ENCODE peak calls at places on chromosomes 11 and 22, in five cellular contexts. P, T, C, W and I are unnamed samples.

GRCh38 chr11:118252688-118253087 is 523 bp upstream of the MPZL3 start:
- DNase-seq in P (no peak), T (no peak), C (no peak), W (no peak), I (no peak)

GRCh38 chr11:120207517-120207916 is 3.3 kb upstream of the OAF start:
- DNase-seq in P (no peak), T (no peak), C (no peak), W (no peak), I (no peak)

GRCh38 chr11:131246589-131247164 is 123.7 kb upstream of the NTM start:
- DNase-seq in P (no peak), T (no peak), C (peak), W (no peak), I (no peak)

GRCh38 chr11:99370557-99371200 is 349.9 kb downstream of the CNTN5 start:
- DNase-seq in P (no peak), T (peak), C (no peak), W (no peak), I (peak)

GRCh38 chr22:42876041-42876440 is 19.0 kb upstream of the ARFGAP3 start:
- DNase-seq in P (no peak), T (no peak), C (no peak), W (no peak), I (no peak)

GRCh38 chr11:8335186-8335585 is 71.5 kb upstream of the LMO1 start:
- DNase-seq in P (no peak), T (no peak), C (no peak), W (no peak), I (no peak)

GRCh38 chr11:18692941-18693760 is 5.4 kb upstream of the TMEM86A start:
- DNase-seq in P (no peak), T (no peak), C (peak), W (no peak), I (no peak)

GRCh38 chr11:107799245-107799859 is 59.2 kb downstream of the SLC35F2 start:
- DNase-seq in P (peak), T (peak), C (peak), W (peak), I (peak)

GRCh38 chr11:123302751-123303195 is 107.7 kb upstream of the CLMP start:
- DNase-seq in P (no peak), T (peak), C (no peak), W (no peak), I (peak)

GRCh38 chr22:42185915-42186439 is 55.4 kb upstream of the CYP2D6 start:
- DNase-seq in P (no peak), T (no peak), C (no peak), W (no peak), I (no peak)

GRCh38 chr11:6828103-6828502 is 17.4 kb upstream of the OR10A5 start:
- DNase-seq in P (no peak), T (no peak), C (no peak), W (no peak), I (no peak)

GRCh38 chr22:22618448-22618847 is 26.0 kb upstream of the GGTLC2 start:
- DNase-seq in P (no peak), T (no peak), C (peak), W (no peak), I (no peak)

GRCh38 chr22:32804036-32804435 is 2.5 kb downstream of the TIMP3 start:
- DNase-seq in P (no peak), T (peak), C (no peak), W (no peak), I (no peak)

GRCh38 chr11:81658722-81659121 is 1074.9 kb downstream of the FAM181B start:
- DNase-seq in P (no peak), T (peak), C (no peak), W (peak), I (peak)

GRCh38 chr11:114196994-114197702 is 99.1 kb upstream of the NNMT start:
- DNase-seq in P (peak), T (no peak), C (no peak), W (no peak), I (no peak)

GRCh38 chr11:66985508-66986177 is 10.5 kb downstream of the C11orf86 start:
- DNase-seq in P (no peak), T (no peak), C (no peak), W (no peak), I (no peak)

GRCh38 chr11:95850137-95850536 is 59.8 kb downstream of the CEP57 start:
- DNase-seq in P (no peak), T (peak), C (no peak), W (no peak), I (no peak)

GRCh38 chr11:20966489-20966888 is 297.1 kb downstream of the NELL1 start:
- DNase-seq in P (no peak), T (no peak), C (no peak), W (no peak), I (no peak)

GRCh38 chr22:41512421-41513194 is 31.7 kb downstream of the POLR3H start:
- DNase-seq in P (no peak), T (peak), C (peak), W (peak), I (peak)

GRCh38 chr11:117584056-117584830 is 212.8 kb downstream of the DSCAML1 start:
- DNase-seq in P (peak), T (peak), C (no peak), W (no peak), I (peak)

GRCh38 chr11:29527391-29527936 is 489.4 kb downstream of the KCNA4 start:
- DNase-seq in P (no peak), T (peak), C (no peak), W (peak), I (no peak)

GRCh38 chr22:37748659-37749058 is 51.8 kb downstream of the TRIOBP start:
- DNase-seq in P (no peak), T (no peak), C (no peak), W (no peak), I (no peak)

GRCh38 chr22:37751449-37752188 is 54.8 kb downstream of the TRIOBP start:
- DNase-seq in P (no peak), T (no peak), C (no peak), W (no peak), I (no peak)

GRCh38 chr22:37750596-37751162 is 53.8 kb downstream of the TRIOBP start:
- DNase-seq in P (no peak), T (no peak), C (no peak), W (no peak), I (no peak)

GRCh38 chr22:37749223-37749622 is 52.4 kb downstream of the TRIOBP start:
- DNase-seq in P (no peak), T (no peak), C (no peak), W (no peak), I (no peak)

DNA sequence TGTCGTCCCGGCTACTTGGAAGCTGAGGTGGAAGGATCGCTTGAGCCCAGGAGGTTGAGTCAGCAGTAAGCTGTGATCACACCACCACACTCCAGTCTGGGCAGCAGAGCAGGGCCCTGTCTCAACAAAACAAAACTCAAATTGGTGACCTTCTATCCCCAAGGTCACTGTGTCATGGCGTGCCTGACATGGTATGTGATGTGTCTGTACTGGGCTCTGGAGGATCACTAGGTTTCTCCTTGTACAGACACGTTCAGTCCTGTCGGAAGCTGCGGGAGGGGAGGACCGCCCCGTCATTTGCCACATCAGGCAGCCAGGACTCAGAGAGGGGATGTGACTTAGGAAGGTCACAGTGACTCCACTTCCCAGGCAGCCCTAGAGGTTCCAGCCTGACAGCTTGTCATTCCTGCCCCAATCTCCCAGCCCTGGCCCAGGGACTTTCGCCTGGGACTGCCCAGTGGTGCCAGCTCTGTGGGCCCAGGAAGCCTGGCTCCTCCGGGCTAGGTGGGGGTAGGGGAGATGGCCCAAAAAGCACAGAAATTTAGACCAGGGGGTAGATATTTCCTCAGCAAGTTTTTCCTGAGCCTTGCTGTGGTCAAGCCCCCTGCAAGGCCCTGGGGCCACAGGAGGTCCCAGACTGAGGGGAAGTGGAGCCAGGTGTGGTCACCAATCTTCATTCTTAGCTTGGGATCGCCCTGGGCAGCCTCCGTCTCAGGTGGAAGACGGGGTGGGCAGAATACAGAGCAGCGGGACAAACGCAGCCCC is 53.2 kb downstream of the TRIOBP start:
- DNase-seq in P (no peak), T (peak), C (no peak), W (no peak), I (no peak)
- TF ChIP-seq POLR2A in P (no peak), T (no peak), C (no peak), W (no peak), I (no peak)

GRCh38 chr11:64306563-64306875 is 1.2 kb downstream of the ESRRA start:
- DNase-seq in P (no peak), T (no peak), C (no peak), W (no peak), I (no peak)
- TF ChIP-seq POLR2A in P (no peak), T (no peak), C (no peak), W (no peak), I (no peak)

GRCh38 chr11:68213555-68214172 is 568 bp upstream of the KMT5B start:
- DNase-seq in P (peak), T (peak), C (peak), W (peak), I (peak)
- TF ChIP-seq POLR2A in P (peak), T (peak), C (peak), W (peak), I (peak)

GRCh38 chr11:32435947-32436750 is 810 bp upstream of the WT1 start:
- DNase-seq in P (no peak), T (no peak), C (no peak), W (no peak), I (no peak)

GRCh38 chr11:32434387-32435151 is 770 bp downstream of the WT1 start:
- DNase-seq in P (no peak), T (no peak), C (peak), W (peak), I (peak)

GRCh38 chr11:32436751-32437405 is 1.5 kb upstream of the WT1 start:
- DNase-seq in P (no peak), T (no peak), C (no peak), W (no peak), I (no peak)

GRCh38 chr11:32435152-32435480 is 223 bp downstream of the WT1 start:
- DNase-seq in P (no peak), T (no peak), C (no peak), W (peak), I (no peak)

GRCh38 chr11:32435511-32435946 is at the start of gene WT1:
- DNase-seq in P (no peak), T (no peak), C (peak), W (peak), I (peak)
- TF ChIP-seq POLR2A in P (no peak), T (no peak), C (peak), W (peak), I (peak)

DNA sequence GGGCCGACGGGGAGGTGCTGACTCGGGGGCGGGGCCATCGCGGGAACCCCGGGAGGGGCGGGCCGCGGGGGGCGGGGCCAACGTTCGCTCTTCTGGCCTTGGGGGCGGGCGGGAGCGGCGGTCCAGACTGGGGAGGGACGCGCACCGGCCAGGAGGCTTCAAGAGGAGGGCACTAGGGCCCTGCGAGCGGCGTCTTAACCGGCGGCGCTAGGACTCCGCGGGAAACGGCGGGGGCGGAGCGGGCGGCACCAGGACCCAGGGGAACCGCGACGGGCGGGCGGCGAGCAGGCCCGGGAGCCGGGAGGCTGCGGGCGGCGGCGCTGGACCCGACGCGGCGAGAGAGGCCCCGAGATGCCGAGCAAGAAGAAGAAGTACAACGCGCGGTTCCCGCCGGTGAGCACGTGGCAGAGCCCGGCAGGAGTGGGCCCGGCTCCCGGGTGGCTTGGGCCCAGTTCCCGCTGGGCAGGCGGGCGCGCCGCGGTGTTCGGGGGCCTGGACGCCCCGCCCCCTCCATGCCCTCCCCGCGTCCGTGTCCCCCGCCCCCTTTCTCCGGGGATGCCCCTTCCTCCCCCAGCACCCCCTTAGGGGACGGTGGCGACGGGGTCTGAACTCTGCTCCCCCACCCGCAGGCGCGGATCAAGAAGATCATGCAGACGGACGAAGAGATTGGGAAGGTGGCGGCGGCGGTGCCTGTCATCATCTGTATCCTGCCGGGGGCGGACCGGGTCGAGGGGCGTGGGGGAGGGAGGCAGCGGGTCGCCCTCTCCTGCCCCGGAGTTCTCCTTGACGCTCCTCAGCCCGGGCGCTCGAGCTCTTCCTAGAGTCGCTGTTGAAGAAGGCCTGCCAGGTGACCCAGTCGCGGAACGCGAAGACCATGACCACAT is at the start of gene DRAP1:
- DNase-seq in P (peak), T (peak), C (peak), W (peak), I (peak)
- TF ChIP-seq POLR2A in P (peak), T (peak), C (peak), W (peak), I (peak)

GRCh38 chr22:17780116-17780740 is 6.0 kb upstream of the BID start:
- DNase-seq in P (no peak), T (no peak), C (no peak), W (no peak), I (no peak)

GRCh38 chr22:17777717-17778044 is 3.4 kb upstream of the BID start:
- DNase-seq in P (no peak), T (no peak), C (no peak), W (no peak), I (no peak)

GRCh38 chr22:17778412-17778976 is 4.2 kb upstream of the BID start:
- DNase-seq in P (no peak), T (no peak), C (no peak), W (no peak), I (no peak)

GRCh38 chr22:17780741-17781318 is 6.6 kb upstream of the BID start:
- DNase-seq in P (no peak), T (no peak), C (no peak), W (no peak), I (no peak)

GRCh38 chr22:17779286-17780115 is 5.2 kb upstream of the BID start:
- DNase-seq in P (no peak), T (no peak), C (peak), W (no peak), I (no peak)
- TF ChIP-seq POLR2A in P (no peak), T (no peak), C (no peak), W (no peak), I (no peak)

GRCh38 chr11:2462092-2462985 is 17.5 kb downstream of the KCNQ1 start:
- DNase-seq in P (no peak), T (no peak), C (no peak), W (no peak), I (no peak)

GRCh38 chr11:2463766-2464277 is 19.0 kb downstream of the KCNQ1 start:
- DNase-seq in P (no peak), T (no peak), C (no peak), W (no peak), I (no peak)

GRCh38 chr11:2464451-2465165 is 19.8 kb downstream of the KCNQ1 start:
- DNase-seq in P (no peak), T (no peak), C (no peak), W (no peak), I (no peak)

GRCh38 chr11:2461253-2462091 is 16.7 kb downstream of the KCNQ1 start:
- DNase-seq in P (no peak), T (no peak), C (peak), W (no peak), I (no peak)

GRCh38 chr11:2462986-2463765 is 18.4 kb downstream of the KCNQ1 start:
- DNase-seq in P (peak), T (no peak), C (no peak), W (no peak), I (no peak)
- TF ChIP-seq POLR2A in P (no peak), T (no peak), C (no peak), W (no peak), I (no peak)

GRCh38 chr11:13883589-13883988 is 78.9 kb upstream of the SPON1 start:
- DNase-seq in P (no peak), T (no peak), C (no peak), W (no peak), I (no peak)

GRCh38 chr11:13881176-13881680 is 81.3 kb upstream of the SPON1 start:
- DNase-seq in P (no peak), T (no peak), C (peak), W (no peak), I (no peak)

GRCh38 chr11:13885083-13885482 is 77.4 kb upstream of the SPON1 start:
- DNase-seq in P (no peak), T (no peak), C (no peak), W (no peak), I (no peak)

GRCh38 chr11:13883042-13883441 is 79.5 kb upstream of the SPON1 start:
- DNase-seq in P (no peak), T (no peak), C (peak), W (no peak), I (no peak)

DNA sequence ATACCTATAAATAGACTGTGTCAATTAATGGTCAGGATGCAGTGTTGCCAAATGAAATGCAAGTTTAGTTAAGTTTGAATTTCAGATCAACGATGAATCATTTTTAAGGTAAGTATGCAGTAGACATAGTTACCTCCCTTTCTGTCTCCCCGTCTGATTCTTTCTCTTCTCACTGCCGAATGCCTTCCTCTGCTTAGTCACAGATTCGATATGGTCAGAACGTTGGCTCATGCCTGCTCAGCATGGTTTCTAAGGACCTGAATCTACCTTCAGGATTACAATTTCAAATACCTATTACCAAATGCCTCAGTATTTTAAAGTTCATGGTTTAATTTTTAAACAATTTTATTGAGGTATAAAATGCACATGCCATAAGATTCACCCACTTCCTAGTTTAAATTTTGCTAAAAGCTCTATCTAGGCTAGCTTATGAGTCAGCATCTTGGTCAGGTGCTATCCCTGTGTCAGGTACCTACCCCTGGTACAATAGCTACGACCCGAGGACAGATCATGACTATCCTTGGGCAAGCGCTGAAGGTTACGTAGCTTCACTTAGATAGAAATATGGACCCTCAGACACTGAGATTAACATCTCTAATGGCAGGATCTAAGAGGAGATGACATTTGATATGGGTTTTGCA is 78.2 kb upstream of the SPON1 start:
- DNase-seq in P (no peak), T (no peak), C (no peak), W (no peak), I (peak)
- TF ChIP-seq POLR2A in P (no peak), T (no peak), C (no peak), W (no peak), I (no peak)

GRCh38 chr11:73554677-73555320 is 43.1 kb downstream of the FAM168A start:
- DNase-seq in P (no peak), T (no peak), C (no peak), W (no peak), I (no peak)

GRCh38 chr11:73551697-73552096 is 46.2 kb downstream of the FAM168A start:
- DNase-seq in P (no peak), T (no peak), C (no peak), W (no peak), I (no peak)

GRCh38 chr11:73553266-73553665 is 44.6 kb downstream of the FAM168A start:
- DNase-seq in P (no peak), T (peak), C (no peak), W (no peak), I (no peak)

GRCh38 chr11:73547706-73548105 is 50.2 kb downstream of the FAM168A start:
- DNase-seq in P (no peak), T (no peak), C (no peak), W (no peak), I (no peak)

DNA sequence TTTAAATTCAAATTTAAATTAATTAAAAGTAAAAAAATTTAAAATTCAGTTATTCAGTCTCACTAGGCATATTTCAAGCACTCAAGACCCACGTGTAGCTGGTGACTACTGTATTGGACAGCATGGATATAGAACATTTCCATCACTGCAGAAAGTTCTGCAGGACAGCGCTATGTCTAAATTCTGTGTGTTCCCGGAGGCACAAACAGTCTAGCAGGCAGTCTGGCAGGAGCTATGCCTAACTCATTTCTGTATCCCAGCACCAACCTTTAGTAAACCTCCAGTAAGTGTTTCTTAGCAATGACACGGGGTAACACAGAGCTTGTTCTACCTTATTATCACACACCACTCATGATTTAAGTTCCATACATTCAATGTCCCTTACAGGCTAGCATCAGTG is 48.5 kb downstream of the FAM168A start:
- DNase-seq in P (no peak), T (no peak), C (no peak), W (no peak), I (no peak)
- TF ChIP-seq POLR2A in P (no peak), T (no peak), C (no peak), W (no peak), I (no peak)